ENCODE peak calls at places on chromosomes 6 and 20, in five cellular contexts. H is CD8-positive, alpha-beta T cell; I is HTR-8/SVneo; A is lower leg skin; Q is GM23248. Z is an unnamed sample.
A peak's percentile ranks its signal among the peaks of the same experiment; 100 is the strongest.

GRCh38 chr6:126919947-126920346 is 198.5 kb upstream of the RSPO3 start:
- DNase-seq in H (no peak), I (no peak), A (no peak), Q (peak; percentile 98), Z (no peak)

GRCh38 chr6:148335582-148335981 is 7.1 kb upstream of the SASH1 start:
- DNase-seq in H (no peak), I (no peak), A (no peak), Q (peak; percentile 73), Z (no peak)

GRCh38 chr20:21228511-21228910 is 74.6 kb upstream of the XRN2 start:
- DNase-seq in H (no peak), I (no peak), A (peak; percentile 63), Q (no peak), Z (no peak)

GRCh38 chr20:18712877-18713276 is 100.7 kb upstream of the SCP2D1 start:
- DNase-seq in H (no peak), I (no peak), A (no peak), Q (no peak), Z (no peak)

GRCh38 chr6:20159781-20160540 is 52.3 kb downstream of the MBOAT1 start:
- DNase-seq in H (no peak), I (no peak), A (no peak), Q (peak; percentile 44), Z (no peak)

GRCh38 chr20:42706762-42707161 is 482.9 kb downstream of the PTPRT start:
- DNase-seq in H (no peak), I (no peak), A (no peak), Q (no peak), Z (no peak)

GRCh38 chr6:16092990-16093389 is 35.9 kb upstream of the MYLIP start:
- DNase-seq in H (no peak), I (no peak), A (no peak), Q (no peak), Z (no peak)

GRCh38 chr6:2765896-2766766 is 938 bp downstream of the WRNIP1 start:
- DNase-seq in H (peak; percentile 43), I (peak; percentile 30), A (peak; percentile 88), Q (peak; percentile 74), Z (no peak)

GRCh38 chr6:10518461-10519216 is 2.5 kb upstream of the GCNT2 start:
- DNase-seq in H (no peak), I (no peak), A (peak; percentile 42), Q (peak; percentile 27), Z (no peak)

GRCh38 chr6:84462697-84463096 is 235.3 kb upstream of the CEP162 start:
- DNase-seq in H (no peak), I (no peak), A (no peak), Q (peak; percentile 82), Z (no peak)

GRCh38 chr6:8574311-8574710 is 139.0 kb upstream of the SLC35B3 start:
- DNase-seq in H (no peak), I (no peak), A (no peak), Q (no peak), Z (no peak)

GRCh38 chr6:145630598-145630997 is 104.7 kb downstream of the EPM2A start:
- DNase-seq in H (no peak), I (no peak), A (no peak), Q (no peak), Z (no peak)

GRCh38 chr6:148501178-148501590 is 158.5 kb downstream of the SASH1 start:
- DNase-seq in H (no peak), I (peak; percentile 45), A (peak; percentile 91), Q (peak; percentile 99), Z (peak; percentile 54)

GRCh38 chr20:3407426-3408250 is at the start of gene DNAAF9:
- DNase-seq in H (peak; percentile 70), I (peak; percentile 83), A (peak; percentile 95), Q (peak; percentile 91), Z (peak; percentile 52)

GRCh38 chr20:650954-651353 is 2.0 kb downstream of the SRXN1 start:
- DNase-seq in H (no peak), I (no peak), A (no peak), Q (peak; percentile 56), Z (no peak)

GRCh38 chr6:91097316-91097878 is 510.5 kb upstream of the MAP3K7 start:
- DNase-seq in H (no peak), I (no peak), A (no peak), Q (no peak), Z (peak; percentile 36)

GRCh38 chr20:58829531-58829941 is 21.2 kb downstream of the GNAS-AS1 start:
- DNase-seq in H (no peak), I (no peak), A (no peak), Q (peak; percentile 37), Z (no peak)

GRCh38 chr20:20824924-20825584 is 112.6 kb upstream of the RALGAPA2 start:
- DNase-seq in H (peak; percentile 52), I (peak; percentile 31), A (peak; percentile 88), Q (peak; percentile 47), Z (no peak)

GRCh38 chr6:80466981-80467380 is 360.5 kb downstream of the BCKDHB start:
- DNase-seq in H (no peak), I (no peak), A (no peak), Q (no peak), Z (no peak)

GRCh38 chr6:44956426-44956825 is 371.7 kb upstream of the RUNX2 start:
- DNase-seq in H (no peak), I (peak; percentile 47), A (no peak), Q (no peak), Z (no peak)

GRCh38 chr6:65461121-65461520 is 245.9 kb downstream of the EYS start:
- DNase-seq in H (no peak), I (no peak), A (no peak), Q (no peak), Z (no peak)

GRCh38 chr6:85065831-85066230 is 301.4 kb upstream of the TBX18 start:
- DNase-seq in H (no peak), I (no peak), A (no peak), Q (peak; percentile 72), Z (no peak)

GRCh38 chr6:2733324-2733723 is 17.4 kb downstream of the MYLK4 start:
- DNase-seq in H (peak; percentile 9), I (no peak), A (peak; percentile 90), Q (peak; percentile 12), Z (no peak)

GRCh38 chr20:22438926-22439325 is 145.4 kb downstream of the FOXA2 start:
- DNase-seq in H (no peak), I (no peak), A (no peak), Q (peak; percentile 2), Z (no peak)

GRCh38 chr6:11952291-11952690 is 59.8 kb upstream of the HIVEP1 start:
- DNase-seq in H (no peak), I (no peak), A (no peak), Q (peak; percentile 22), Z (no peak)

GRCh38 chr6:100504786-100505737 is 40.3 kb upstream of the SIM1 start:
- DNase-seq in H (no peak), I (peak; percentile 40), A (no peak), Q (peak; percentile 88), Z (no peak)

GRCh38 chr6:53465732-53466131 is 79.2 kb downstream of the GCLC start:
- DNase-seq in H (no peak), I (no peak), A (no peak), Q (peak; percentile 49), Z (no peak)